ENCODE peak calls at places on chromosomes 7 and 10, in seven cellular contexts. I is RWPE1; V is A673; S is CD8-positive, alpha-beta T cell; U is fibroblast of pulmonary artery; Q is thoracic aorta; B is testis. E is an unnamed sample.

GRCh38 chr10:62183442-62183841 is 85.2 kb downstream of the RTKN2 start:
- DNase-seq in I (no peak), V (no peak), S (peak), U (no peak), Q (no peak), B (no peak), E (no peak)

GRCh38 chr10:17616403-17617030 is 657 bp downstream of the HACD1 start:
- DNase-seq in I (peak), V (peak), S (peak), U (peak), Q (peak), B (peak), E (peak)

GRCh38 chr10:10043083-10043482 is 974.6 kb upstream of the CELF2 start:
- DNase-seq in I (no peak), V (no peak), S (no peak), U (peak), Q (no peak), B (no peak), E (no peak)

GRCh38 chr7:107302250-107302649 is 133.4 kb downstream of the HBP1 start:
- DNase-seq in I (no peak), V (no peak), S (no peak), U (no peak), Q (no peak), B (no peak), E (no peak)

GRCh38 chr10:42932735-42933453 is 144.0 kb upstream of the RET start:
- DNase-seq in I (peak), V (peak), S (peak), U (no peak), Q (no peak), B (peak), E (no peak)

GRCh38 chr7:132943645-132944044 is 138.2 kb downstream of the CHCHD3 start:
- DNase-seq in I (no peak), V (no peak), S (no peak), U (no peak), Q (no peak), B (no peak), E (no peak)

GRCh38 chr10:71996598-71997371 is 32.6 kb downstream of the CHST3 start:
- DNase-seq in I (no peak), V (no peak), S (no peak), U (no peak), Q (no peak), B (no peak), E (no peak)

GRCh38 chr10:22825841-22826240 is 102.0 kb upstream of the ARMC3 start:
- DNase-seq in I (no peak), V (no peak), S (no peak), U (no peak), Q (no peak), B (peak), E (no peak)

GRCh38 chr10:120641695-120642094 is 184.7 kb downstream of the PLPP4 start:
- DNase-seq in I (no peak), V (peak), S (no peak), U (no peak), Q (no peak), B (no peak), E (no peak)

GRCh38 chr7:118305686-118306085 is 81.2 kb downstream of the ANKRD7 start:
- DNase-seq in I (no peak), V (no peak), S (no peak), U (peak), Q (no peak), B (no peak), E (peak)

GRCh38 chr10:75229961-75230360 is 5.8 kb downstream of the COMTD1 start:
- DNase-seq in I (no peak), V (no peak), S (no peak), U (peak), Q (no peak), B (no peak), E (peak)

GRCh38 chr10:4654496-4654895 is 171.5 kb upstream of the AKR1E2 start:
- DNase-seq in I (no peak), V (no peak), S (no peak), U (no peak), Q (no peak), B (no peak), E (no peak)

GRCh38 chr7:43880596-43880995 is 11.3 kb upstream of the MRPS24 start:
- DNase-seq in I (no peak), V (no peak), S (no peak), U (no peak), Q (no peak), B (no peak), E (no peak)

GRCh38 chr10:87596351-87596750 is 63.3 kb upstream of the PAPSS2 start:
- DNase-seq in I (no peak), V (no peak), S (no peak), U (no peak), Q (no peak), B (no peak), E (no peak)

GRCh38 chr10:59382831-59383295 is 20.5 kb upstream of the FAM13C start:
- DNase-seq in I (no peak), V (no peak), S (no peak), U (peak), Q (no peak), B (no peak), E (no peak)

GRCh38 chr7:73717991-73718405 is 1.5 kb downstream of the STX1A start:
- DNase-seq in I (peak), V (peak), S (peak), U (peak), Q (no peak), B (no peak), E (peak)

GRCh38 chr10:20877986-20878979 is 18.8 kb downstream of the NEBL start:
- DNase-seq in I (peak), V (no peak), S (no peak), U (peak), Q (no peak), B (no peak), E (peak)

GRCh38 chr10:13001041-13001886 is at the start of gene CCDC3:
- DNase-seq in I (peak), V (peak), S (no peak), U (no peak), Q (no peak), B (peak), E (peak)

GRCh38 chr10:80664071-80664680 is 126.5 kb downstream of the SH2D4B start:
- DNase-seq in I (peak), V (peak), S (peak), U (peak), Q (peak), B (peak), E (peak)

GRCh38 chr7:135160098-135160857 is 10.2 kb downstream of the CYREN start:
- DNase-seq in I (no peak), V (no peak), S (no peak), U (peak), Q (no peak), B (no peak), E (no peak)

GRCh38 chr7:87361320-87361719 is 15.9 kb downstream of the CROT start:
- DNase-seq in I (no peak), V (no peak), S (no peak), U (no peak), Q (no peak), B (no peak), E (no peak)

GRCh38 chr7:151461942-151462230 is 21.9 kb upstream of the CRYGN start:
- DNase-seq in I (no peak), V (no peak), S (no peak), U (no peak), Q (no peak), B (no peak), E (no peak)

GRCh38 chr7:119270045-119270464 is 1002.9 kb upstream of the KCND2 start:
- DNase-seq in I (peak), V (peak), S (no peak), U (peak), Q (no peak), B (peak), E (peak)

GRCh38 chr7:38796636-38797501 is 112.1 kb downstream of the VPS41 start:
- DNase-seq in I (peak), V (peak), S (peak), U (peak), Q (no peak), B (peak), E (peak)

GRCh38 chr10:22010973-22011408 is 7.5 kb upstream of the DNAJC1 start:
- DNase-seq in I (no peak), V (peak), S (no peak), U (peak), Q (no peak), B (no peak), E (no peak)

GRCh38 chr10:126017961-126018560 is 121.7 kb downstream of the FANK1 start:
- DNase-seq in I (no peak), V (no peak), S (no peak), U (peak), Q (no peak), B (no peak), E (no peak)

GRCh38 chr10:6678211-6678803 is 98.2 kb upstream of the PRKCQ start:
- DNase-seq in I (peak), V (peak), S (peak), U (peak), Q (no peak), B (peak), E (peak)

GRCh38 chr10:86922553-86922961 is 34.9 kb downstream of the MMRN2 start:
- DNase-seq in I (no peak), V (no peak), S (no peak), U (no peak), Q (no peak), B (no peak), E (no peak)

GRCh38 chr10:129523723-129524316 is 56.8 kb downstream of the MGMT start:
- DNase-seq in I (no peak), V (no peak), S (no peak), U (no peak), Q (no peak), B (peak), E (no peak)

GRCh38 chr7:38978474-38978873 is 765 bp downstream of the POU6F2 start:
- DNase-seq in I (no peak), V (no peak), S (no peak), U (no peak), Q (no peak), B (no peak), E (no peak)

GRCh38 chr10:116255931-116256748 is 16.9 kb downstream of the GFRA1 start:
- DNase-seq in I (no peak), V (no peak), S (no peak), U (no peak), Q (no peak), B (no peak), E (no peak)

GRCh38 chr7:86013662-86014061 is 630.0 kb upstream of the GRM3 start:
- DNase-seq in I (no peak), V (no peak), S (no peak), U (no peak), Q (no peak), B (no peak), E (no peak)

GRCh38 chr10:61456095-61456789 is 3.1 kb upstream of the TMEM26 start:
- DNase-seq in I (no peak), V (no peak), S (no peak), U (peak), Q (no peak), B (no peak), E (no peak)

GRCh38 chr7:2754086-2754485 is 66.1 kb downstream of the AMZ1 start:
- DNase-seq in I (no peak), V (no peak), S (no peak), U (peak), Q (no peak), B (no peak), E (no peak)

GRCh38 chr7:100580466-100581283 is 5.3 kb downstream of the LRCH4 start:
- DNase-seq in I (no peak), V (no peak), S (no peak), U (no peak), Q (no peak), B (no peak), E (no peak)

GRCh38 chr10:74738985-74739567 is 87.3 kb upstream of the KAT6B start:
- DNase-seq in I (no peak), V (no peak), S (no peak), U (peak), Q (no peak), B (peak), E (peak)

GRCh38 chr7:6419310-6419773 is 28.4 kb downstream of the DAGLB start:
- DNase-seq in I (no peak), V (no peak), S (no peak), U (no peak), Q (no peak), B (no peak), E (no peak)

DNA sequence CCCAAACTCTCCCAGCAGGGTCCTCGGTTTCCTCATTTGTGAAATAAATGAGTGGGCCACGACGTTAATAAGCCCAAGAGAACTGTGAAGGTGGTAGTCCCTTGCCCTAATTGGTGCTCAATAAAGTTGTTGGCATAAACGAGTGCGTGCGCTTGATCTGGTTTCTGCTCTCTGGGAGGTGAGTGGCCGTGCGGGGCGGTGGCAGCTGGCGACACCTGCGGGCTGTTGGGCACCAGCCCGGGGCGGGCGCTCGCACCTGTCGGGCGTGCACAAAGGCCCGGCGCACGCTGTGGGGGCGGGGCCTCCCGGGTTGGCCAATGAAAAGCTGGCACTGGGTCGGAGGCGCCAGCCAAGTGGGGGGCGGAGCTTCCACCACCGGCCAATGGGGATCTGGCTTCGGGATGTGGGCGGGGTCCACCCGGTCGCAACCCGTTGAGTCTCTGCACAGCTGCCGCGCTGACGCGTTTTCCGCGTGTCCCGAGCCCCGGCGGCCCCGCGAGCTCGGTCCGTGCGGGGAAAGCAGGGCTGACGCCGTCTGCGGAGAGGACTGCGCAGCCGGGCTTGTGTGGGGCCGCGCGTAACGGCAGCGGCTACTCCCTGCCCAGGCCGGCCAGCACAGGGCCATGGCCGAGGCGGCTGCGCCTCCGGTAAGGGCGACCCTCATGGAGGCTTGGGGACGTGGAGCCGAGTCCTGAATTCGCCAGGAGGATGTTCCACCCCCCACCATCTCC is 23.0 kb downstream of the ZNF783 start:
- DNase-seq in I (peak), V (peak), S (peak), U (peak), Q (peak), B (peak), E (peak)
- TF ChIP-seq CTCF in I (no peak), V (no peak), S (no peak), U (no peak), Q (no peak), B (no peak), E (no peak)

DNA sequence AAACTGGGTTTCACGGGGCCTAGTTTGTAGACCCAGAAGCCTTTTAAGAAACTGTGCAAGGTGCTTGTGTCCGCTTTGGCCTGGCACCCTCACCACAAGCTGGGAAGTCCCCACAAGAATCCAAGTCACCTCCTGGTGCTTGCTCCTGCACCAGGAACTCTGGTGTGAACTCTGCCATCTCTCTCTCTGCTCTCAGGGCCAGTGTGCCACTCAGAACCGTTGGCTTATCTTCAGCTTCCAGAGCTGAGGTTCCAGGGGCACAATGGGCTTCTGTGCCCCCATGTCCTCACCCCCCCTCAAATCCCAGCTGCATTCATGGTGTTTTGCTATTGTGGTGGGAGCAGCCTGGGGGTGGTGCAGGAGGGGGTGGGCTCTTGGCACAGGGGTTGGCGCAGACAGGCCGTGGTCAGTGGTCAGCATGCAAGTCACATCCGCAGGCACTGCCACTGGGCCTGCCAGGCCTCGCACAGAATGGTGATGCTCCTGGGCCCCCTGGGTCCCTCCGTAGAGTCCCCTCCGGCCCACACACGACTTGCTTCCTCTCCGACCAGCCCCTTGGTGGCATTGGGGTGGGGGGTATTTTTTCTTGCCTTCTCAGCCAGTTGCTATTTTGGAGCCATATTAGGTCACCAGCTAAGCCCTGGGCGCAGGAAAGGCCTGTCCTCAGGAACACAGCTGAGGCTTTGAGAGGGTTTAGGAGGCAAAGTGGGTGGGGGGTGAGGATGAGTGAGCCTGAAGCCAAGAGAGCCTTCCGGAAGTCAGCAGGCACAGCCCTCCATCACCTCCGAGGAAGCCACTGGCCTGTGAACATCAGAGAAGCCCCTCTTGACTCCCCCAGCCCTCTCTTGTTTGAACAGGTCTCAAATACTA is 3.0 kb downstream of the ZCCHC24 start:
- DNase-seq in I (no peak), V (no peak), S (no peak), U (no peak), Q (no peak), B (no peak), E (no peak)
- TF ChIP-seq CTCF in I (no peak), V (no peak), S (no peak), U (no peak), Q (no peak), B (no peak), E (no peak)

DNA sequence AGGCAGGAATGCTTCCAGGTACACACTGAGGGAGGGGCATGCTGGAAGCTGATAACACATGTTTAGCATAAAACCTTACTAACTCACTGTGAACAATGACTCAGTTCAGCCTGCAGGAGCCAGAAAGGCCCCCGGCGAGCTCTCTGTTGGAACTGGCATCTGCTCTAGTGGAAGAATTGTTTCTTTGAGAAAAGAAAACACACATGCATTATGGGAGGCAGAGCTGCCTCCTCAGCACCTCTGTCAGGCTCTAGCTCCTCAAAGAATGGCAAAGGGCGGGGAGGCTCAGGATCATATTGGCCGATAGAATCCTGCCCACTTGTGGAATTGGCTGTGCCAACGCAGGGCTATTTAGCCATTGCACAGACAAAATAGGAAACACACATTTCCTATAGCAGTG is 338.3 kb downstream of the CXCL12 start:
- DNase-seq in I (peak), V (no peak), S (no peak), U (no peak), Q (no peak), B (no peak), E (peak)
- TF ChIP-seq CTCF in I (no peak), V (no peak), S (no peak), U (no peak), Q (peak), B (no peak), E (no peak)

GRCh38 chr7:124843336-124843735 is 77.7 kb upstream of the GPR37 start:
- DNase-seq in I (no peak), V (no peak), S (no peak), U (no peak), Q (no peak), B (no peak), E (no peak)

GRCh38 chr7:124839687-124840086 is 74.1 kb upstream of the GPR37 start:
- DNase-seq in I (no peak), V (no peak), S (no peak), U (no peak), Q (no peak), B (no peak), E (no peak)

DNA sequence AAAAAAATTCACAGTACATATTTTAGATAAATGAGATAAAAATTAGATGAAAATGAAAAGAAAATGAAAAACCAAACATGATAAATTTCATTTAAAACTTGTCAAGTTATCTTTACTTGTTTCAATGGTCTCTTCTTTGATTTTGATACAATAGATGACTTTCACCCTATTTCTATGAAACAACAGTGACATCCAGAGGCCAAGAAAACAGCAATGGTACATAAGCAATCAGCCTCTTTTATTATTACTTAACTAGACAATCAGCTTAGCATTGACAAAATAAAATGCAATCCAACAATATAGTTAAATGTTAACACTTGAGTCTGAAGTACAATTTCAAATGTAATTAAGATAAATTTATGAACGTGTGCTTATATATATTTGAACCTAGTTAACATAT is 74.8 kb upstream of the GPR37 start:
- DNase-seq in I (no peak), V (peak), S (no peak), U (peak), Q (no peak), B (no peak), E (peak)
- TF ChIP-seq CTCF in I (peak), V (peak), S (no peak), U (no peak), Q (no peak), B (no peak), E (peak)

E was measured in epithelial cell of esophagus.